ENCODE peak calls at places on chromosome 12, in nine cellular contexts. Q is AG04450, W is mammary epithelial cell, C is H9, A is lower leg skin, L is A549, K is WTC11, E is stomach, F is natural killer cell. D is an unnamed sample.

GRCh38 chr12:55818886-55819285 is 1.0 kb downstream of the ORMDL2 start:
- DNase-seq in Q (peak; percentile 21), W (no peak), C (no peak), A (no peak), L (no peak), K (no peak), E (no peak), F (no peak), D (no peak)

GRCh38 chr12:131914179-131914702 is 14.8 kb upstream of the PUS1 start:
- DNase-seq in Q (no peak), W (no peak), C (no peak), A (no peak), L (no peak), K (no peak), E (no peak), F (no peak), D (no peak)

GRCh38 chr12:15808250-15808971 is 19.2 kb upstream of the EPS8 start:
- DNase-seq in Q (peak; percentile 55), W (no peak), C (no peak), A (no peak), L (no peak), K (no peak), E (no peak), F (no peak), D (no peak)

GRCh38 chr12:45296046-45296586 is 80.2 kb downstream of the ANO6 start:
- DNase-seq in Q (no peak), W (no peak), C (no peak), A (no peak), L (no peak), K (no peak), E (no peak), F (no peak), D (no peak)

GRCh38 chr12:11880424-11880823 is 190.3 kb upstream of the BCL2L14 start:
- DNase-seq in Q (no peak), W (no peak), C (no peak), A (no peak), L (no peak), K (no peak), E (no peak), F (no peak), D (no peak)

GRCh38 chr12:83114042-83114441 is 427.3 kb downstream of the TMTC2 start:
- DNase-seq in Q (no peak), W (no peak), C (no peak), A (no peak), L (no peak), K (no peak), E (no peak), F (no peak), D (no peak)

GRCh38 chr12:88179436-88180014 is 37.4 kb downstream of the TMTC3 start:
- DNase-seq in Q (no peak), W (no peak), C (no peak), A (no peak), L (no peak), K (no peak), E (no peak), F (no peak), D (no peak)

GRCh38 chr12:3752096-3752709 is 706 bp downstream of the CRACR2A start:
- DNase-seq in Q (no peak), W (no peak), C (peak; percentile 29), A (peak; percentile 24), L (no peak), K (no peak), E (peak; percentile 30), F (peak; percentile 58), D (peak; percentile 40)

GRCh38 chr12:49105504-49106120 is 5.0 kb downstream of the LMBR1L start:
- DNase-seq in Q (no peak), W (no peak), C (no peak), A (no peak), L (no peak), K (no peak), E (no peak), F (no peak), D (no peak)

GRCh38 chr12:94571556-94571955 is 78.8 kb downstream of the TMCC3 start:
- DNase-seq in Q (peak; percentile 46), W (peak; percentile 48), C (no peak), A (no peak), L (peak; percentile 62), K (no peak), E (peak; percentile 65), F (no peak), D (no peak)

GRCh38 chr12:51323966-51324895 is at the start of gene BIN2:
- DNase-seq in Q (no peak), W (no peak), C (no peak), A (no peak), L (no peak), K (peak; percentile 16), E (peak; percentile 56), F (peak; percentile 78), D (no peak)

GRCh38 chr12:129300011-129300410 is 446.7 kb downstream of the GLT1D1 start:
- DNase-seq in Q (no peak), W (no peak), C (no peak), A (no peak), L (no peak), K (no peak), E (no peak), F (no peak), D (no peak)

GRCh38 chr12:79151956-79152355 is 287.4 kb downstream of the SYT1 start:
- DNase-seq in Q (peak; percentile 10), W (no peak), C (no peak), A (no peak), L (no peak), K (no peak), E (no peak), F (no peak), D (no peak)

GRCh38 chr12:48996794-48997718 is 2.1 kb downstream of the DDN start:
- DNase-seq in Q (no peak), W (no peak), C (peak; percentile 89), A (peak; percentile 59), L (peak; percentile 83), K (peak; percentile 85), E (peak; percentile 81), F (peak; percentile 60), D (no peak)

GRCh38 chr12:66087365-66087943 is 43.1 kb downstream of the LLPH start:
- DNase-seq in Q (peak; percentile 67), W (peak; percentile 54), C (peak; percentile 60), A (peak; percentile 51), L (peak; percentile 69), K (peak; percentile 68), E (peak; percentile 60), F (peak; percentile 35), D (no peak)

GRCh38 chr12:29073631-29074239 is 75.3 kb upstream of the FAR2 start:
- DNase-seq in Q (peak; percentile 15), W (peak; percentile 39), C (no peak), A (no peak), L (peak; percentile 51), K (no peak), E (no peak), F (no peak), D (no peak)

GRCh38 chr12:106073179-106073578 is 65.6 kb downstream of the NUAK1 start:
- DNase-seq in Q (no peak), W (no peak), C (no peak), A (no peak), L (no peak), K (no peak), E (no peak), F (no peak), D (no peak)

GRCh38 chr12:93862424-93862823 is 185.2 kb downstream of the CRADD start:
- DNase-seq in Q (no peak), W (peak; percentile 13), C (no peak), A (no peak), L (no peak), K (no peak), E (no peak), F (no peak), D (no peak)

GRCh38 chr12:14619731-14620501 is 52.2 kb upstream of the PLBD1 start:
- DNase-seq in Q (no peak), W (no peak), C (no peak), A (no peak), L (no peak), K (no peak), E (peak; percentile 27), F (no peak), D (no peak)

GRCh38 chr12:14613718-14614117 is 46.0 kb upstream of the PLBD1 start:
- DNase-seq in Q (no peak), W (peak; percentile 21), C (no peak), A (no peak), L (no peak), K (no peak), E (no peak), F (no peak), D (no peak)

GRCh38 chr12:14621821-14622220 is 54.1 kb upstream of the PLBD1 start:
- DNase-seq in Q (no peak), W (no peak), C (no peak), A (no peak), L (no peak), K (no peak), E (no peak), F (no peak), D (no peak)

GRCh38 chr12:14614704-14615121 is 47.0 kb upstream of the PLBD1 start:
- DNase-seq in Q (no peak), W (no peak), C (no peak), A (no peak), L (no peak), K (no peak), E (no peak), F (no peak), D (no peak)

GRCh38 chr12:14618990-14619389 is 51.3 kb upstream of the PLBD1 start:
- DNase-seq in Q (no peak), W (peak; percentile 24), C (no peak), A (no peak), L (peak; percentile 37), K (no peak), E (no peak), F (no peak), D (no peak)
- TF ChIP-seq CTCF in Q (peak; percentile 41), W (peak; percentile 41), C (peak; percentile 63), A (no peak), L (peak; percentile 28), K (no peak), E (peak; percentile 25), F (no peak), D (peak; percentile 67)

DNA sequence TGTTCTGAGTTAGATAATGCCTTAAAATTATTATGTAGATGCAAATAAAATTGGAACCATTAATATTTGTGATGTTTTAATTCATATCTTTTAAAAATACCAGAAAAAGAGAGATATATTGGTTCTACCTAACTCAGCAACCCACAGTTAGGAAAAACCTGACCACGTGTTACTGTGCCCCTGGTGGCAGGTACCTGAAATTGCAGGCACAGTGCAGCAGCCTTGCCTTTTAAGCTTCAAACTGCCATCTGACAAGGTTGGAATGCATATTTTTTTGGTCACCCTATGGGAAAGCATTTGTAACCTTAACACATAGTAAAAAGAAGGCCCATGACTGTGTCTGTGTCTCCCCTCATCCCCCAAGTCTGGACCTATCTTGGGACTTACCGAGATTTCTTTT is 109.4 kb upstream of the NOS1 start:
- DNase-seq in Q (no peak), W (no peak), C (no peak), A (no peak), L (peak; percentile 52), K (peak; percentile 33), E (no peak), F (no peak), D (no peak)
- TF ChIP-seq CTCF in Q (no peak), W (peak; percentile 25), C (peak; percentile 82), A (no peak), L (peak; percentile 25), K (peak; percentile 87), E (no peak), F (no peak), D (peak; percentile 74)

GRCh38 chr12:95648990-95649791 is 97.9 kb upstream of the USP44 start:
- DNase-seq in Q (no peak), W (peak; percentile 97), C (no peak), A (no peak), L (peak; percentile 91), K (no peak), E (no peak), F (no peak), D (no peak)
- TF ChIP-seq CTCF in Q (no peak), W (no peak), C (no peak), A (no peak), L (no peak), K (no peak), E (no peak), F (no peak), D (no peak)

GRCh38 chr12:91339106-91339505 is 156.5 kb upstream of the DCN start:
- DNase-seq in Q (no peak), W (no peak), C (no peak), A (no peak), L (no peak), K (no peak), E (no peak), F (no peak), D (no peak)
- TF ChIP-seq CTCF in Q (no peak), W (no peak), C (no peak), A (no peak), L (no peak), K (no peak), E (no peak), F (no peak), D (no peak)

D was measured in type B pancreatic cell.